ENCODE peak calls at places on chromosomes 3 and 15, in eight cellular contexts. M, E, D, B, J, C, P and L are unnamed samples.

GRCh38 chr3:126474498-126475410 is 937 bp downstream of the ZXDC start:
- DNase-seq in M (peak), E (no peak), D (peak), B (peak), J (peak), C (peak), P (peak), L (peak)

GRCh38 chr15:34358367-34358766 is 8.6 kb downstream of the LPCAT4 start:
- DNase-seq in M (no peak), E (no peak), D (no peak), B (no peak), J (no peak), C (no peak), P (no peak), L (no peak)

GRCh38 chr15:67692573-67692972 is 132.7 kb upstream of the SKOR1 start:
- DNase-seq in M (no peak), E (no peak), D (no peak), B (no peak), J (no peak), C (no peak), P (no peak), L (no peak)

GRCh38 chr3:159969-160368 is 36.6 kb upstream of the CHL1 start:
- DNase-seq in M (no peak), E (no peak), D (no peak), B (no peak), J (no peak), C (no peak), P (no peak), L (no peak)

GRCh38 chr3:5022187-5022965 is 43.1 kb downstream of the BHLHE40 start:
- DNase-seq in M (no peak), E (no peak), D (no peak), B (no peak), J (no peak), C (no peak), P (no peak), L (peak)

GRCh38 chr15:57213783-57214366 is 162.4 kb upstream of the CGNL1 start:
- DNase-seq in M (no peak), E (no peak), D (no peak), B (no peak), J (no peak), C (no peak), P (no peak), L (no peak)

GRCh38 chr15:69314736-69315135 is 16.0 kb downstream of the PAQR5 start:
- DNase-seq in M (no peak), E (no peak), D (no peak), B (no peak), J (no peak), C (no peak), P (no peak), L (no peak)

GRCh38 chr3:9831253-9831652 is 12.6 kb downstream of the RPUSD3 start:
- DNase-seq in M (no peak), E (no peak), D (no peak), B (no peak), J (no peak), C (no peak), P (no peak), L (no peak)

GRCh38 chr3:43787330-43787729 is 96.6 kb downstream of the ABHD5 start:
- DNase-seq in M (no peak), E (no peak), D (no peak), B (no peak), J (no peak), C (no peak), P (peak), L (no peak)

GRCh38 chr15:50791537-50791885 is 26.0 kb upstream of the SPPL2A start:
- DNase-seq in M (no peak), E (no peak), D (no peak), B (no peak), J (no peak), C (no peak), P (peak), L (no peak)

GRCh38 chr3:98556164-98557130 is 24.7 kb downstream of the GPR15 start:
- DNase-seq in M (no peak), E (no peak), D (no peak), B (no peak), J (no peak), C (no peak), P (no peak), L (peak)

GRCh38 chr15:31262901-31263671 is 63.5 kb upstream of the KLF13 start:
- DNase-seq in M (peak), E (peak), D (no peak), B (peak), J (peak), C (peak), P (peak), L (peak)

GRCh38 chr3:100264242-100264641 is 3.5 kb downstream of the TBC1D23 start:
- DNase-seq in M (no peak), E (no peak), D (no peak), B (no peak), J (peak), C (no peak), P (no peak), L (no peak)

DNA sequence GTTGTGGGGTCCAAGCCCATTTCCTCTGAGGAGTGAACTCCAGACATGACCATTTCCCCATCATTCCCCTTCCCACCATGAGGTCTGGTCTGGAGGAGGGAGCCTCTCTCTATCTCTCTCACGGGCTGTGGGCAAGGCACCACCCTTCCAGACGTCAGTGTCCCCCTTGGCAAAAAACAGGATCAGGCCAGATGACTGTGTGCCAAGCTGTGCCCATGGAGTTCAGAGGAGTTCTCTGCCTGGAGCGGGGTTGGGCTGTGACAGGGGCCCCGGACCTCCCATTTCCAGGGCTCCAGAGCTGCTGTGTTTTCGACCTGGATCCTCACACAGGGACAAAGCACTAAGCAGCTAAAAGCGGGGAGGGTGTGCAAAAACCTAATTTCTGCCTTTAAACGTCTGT is 124.5 kb downstream of the RAB11A start:
- DNase-seq in M (no peak), E (no peak), D (no peak), B (no peak), J (no peak), C (no peak), P (no peak), L (no peak)
- TF ChIP-seq CTCF in M (no peak), E (no peak), D (no peak), B (no peak), J (no peak), C (no peak), P (no peak), L (no peak)

GRCh38 chr3:21170964-21171363 is 580.0 kb downstream of the ZNF385D start:
- DNase-seq in M (no peak), E (no peak), D (peak), B (no peak), J (no peak), C (no peak), P (no peak), L (no peak)
- TF ChIP-seq CTCF in M (peak), E (peak), D (peak), B (no peak), J (no peak), C (no peak), P (no peak), L (no peak)

GRCh38 chr3:82494977-82495489 is 733.6 kb upstream of the GBE1 start:
- DNase-seq in M (no peak), E (no peak), D (no peak), B (no peak), J (peak), C (no peak), P (no peak), L (no peak)

GRCh38 chr3:82498186-82498585 is 736.7 kb upstream of the GBE1 start:
- DNase-seq in M (no peak), E (no peak), D (no peak), B (no peak), J (no peak), C (no peak), P (peak), L (no peak)

GRCh38 chr3:82493858-82494257 is 732.4 kb upstream of the GBE1 start:
- DNase-seq in M (no peak), E (no peak), D (no peak), B (no peak), J (no peak), C (no peak), P (no peak), L (no peak)

GRCh38 chr3:82495655-82496054 is 734.2 kb upstream of the GBE1 start:
- DNase-seq in M (no peak), E (no peak), D (no peak), B (no peak), J (no peak), C (no peak), P (no peak), L (no peak)

DNA sequence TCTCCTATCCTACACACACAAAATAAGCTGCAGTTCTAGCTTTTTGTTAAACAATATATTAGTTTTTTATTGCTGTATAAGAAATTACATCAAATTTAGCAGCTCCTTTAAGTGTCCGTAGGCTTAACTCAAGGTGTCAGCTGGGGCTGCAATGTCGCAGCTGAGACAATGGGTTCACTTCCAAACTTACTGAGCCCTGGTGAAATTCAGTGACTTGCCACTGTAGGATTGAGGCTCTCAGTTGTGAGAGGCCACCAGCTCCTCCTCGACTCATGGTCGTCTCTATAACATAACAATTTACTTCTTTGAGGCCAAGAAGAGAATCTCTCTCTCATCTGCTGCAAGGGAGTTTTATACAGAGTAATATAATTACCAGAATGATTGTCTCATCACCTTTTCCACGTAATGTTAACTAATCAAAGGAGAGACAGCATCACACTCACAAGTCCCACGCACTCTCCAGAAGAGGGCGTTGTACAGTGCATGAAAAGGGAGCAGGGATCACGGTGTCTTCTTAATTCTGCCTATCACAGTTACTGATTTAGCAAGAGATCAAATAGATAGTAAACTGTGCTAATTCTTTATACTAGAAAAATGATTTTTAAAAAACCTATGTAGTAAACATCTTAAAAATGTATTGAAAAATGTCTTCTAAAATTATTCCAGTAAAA is 735.6 kb upstream of the GBE1 start:
- DNase-seq in M (no peak), E (no peak), D (no peak), B (no peak), J (no peak), C (no peak), P (no peak), L (no peak)
- TF ChIP-seq CTCF in M (no peak), E (no peak), D (peak), B (no peak), J (no peak), C (no peak), P (no peak), L (no peak)

DNA sequence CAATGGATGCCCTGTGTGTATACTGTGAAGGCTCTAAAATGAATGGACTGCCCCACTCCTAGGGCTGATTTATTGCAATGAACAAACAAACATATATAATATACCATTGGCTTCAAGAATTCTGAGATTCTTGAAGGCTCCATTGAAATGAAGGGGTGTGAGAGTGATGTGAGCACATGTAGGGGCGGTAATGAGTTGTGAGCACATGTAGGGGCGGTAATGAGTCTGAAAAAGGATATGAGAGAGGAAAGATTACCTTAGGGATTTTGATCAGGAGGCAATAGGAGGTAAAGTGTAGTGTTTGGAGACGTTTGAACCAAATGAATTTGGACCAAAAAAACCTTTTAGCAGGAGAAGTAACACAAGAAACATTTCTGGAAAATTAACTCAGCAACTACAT is 3.7 kb downstream of the FAM162A start:
- DNase-seq in M (no peak), E (no peak), D (no peak), B (no peak), J (no peak), C (no peak), P (no peak), L (no peak)
- TF ChIP-seq CTCF in M (no peak), E (no peak), D (no peak), B (no peak), J (no peak), C (no peak), P (no peak), L (no peak)

GRCh38 chr3:128935922-128936321 is 56.5 kb downstream of the ACAD9 start:
- DNase-seq in M (no peak), E (no peak), D (no peak), B (no peak), J (no peak), C (no peak), P (peak), L (no peak)
- TF ChIP-seq CTCF in M (no peak), E (no peak), D (no peak), B (no peak), J (no peak), C (no peak), P (no peak), L (no peak)

GRCh38 chr3:79410136-79410535 is 357.7 kb downstream of the ROBO1 start:
- DNase-seq in M (no peak), E (no peak), D (no peak), B (no peak), J (no peak), C (no peak), P (no peak), L (no peak)

GRCh38 chr3:79410617-79411016 is 357.2 kb downstream of the ROBO1 start:
- DNase-seq in M (no peak), E (no peak), D (no peak), B (no peak), J (no peak), C (no peak), P (no peak), L (no peak)

GRCh38 chr3:79405183-79405582 is 362.6 kb downstream of the ROBO1 start:
- DNase-seq in M (peak), E (no peak), D (no peak), B (no peak), J (no peak), C (no peak), P (no peak), L (no peak)

DNA sequence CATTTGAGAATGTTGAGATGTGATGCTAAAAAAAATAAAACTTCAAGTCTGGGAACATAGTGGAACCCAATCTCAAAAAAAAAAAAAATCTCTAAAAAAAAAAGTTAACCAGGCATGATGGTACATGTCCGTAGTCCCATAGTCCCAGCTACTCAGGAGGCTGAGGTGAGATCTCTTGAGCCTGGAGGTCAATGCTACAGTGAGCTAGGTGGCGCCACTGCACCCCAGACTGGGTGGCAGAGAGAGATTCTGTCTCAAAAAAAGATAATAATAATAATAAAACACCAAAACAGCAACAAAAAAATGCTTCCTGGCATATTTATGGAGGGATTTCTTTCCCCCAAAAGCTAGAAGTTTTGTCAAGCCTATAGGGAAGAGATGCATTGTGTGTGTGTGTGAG is 361.6 kb downstream of the ROBO1 start:
- DNase-seq in M (no peak), E (no peak), D (no peak), B (no peak), J (no peak), C (no peak), P (no peak), L (no peak)
- TF ChIP-seq CTCF in M (no peak), E (no peak), D (no peak), B (no peak), J (no peak), C (no peak), P (no peak), L (no peak)